ENCODE peak calls at places on chromosomes 2 and 18, in eight cellular contexts. V, B, D, P, E, K, C and J are unnamed samples.

GRCh38 chr2:58620127-58620526 is 379.0 kb upstream of the FANCL start:
- DNase-seq in V (peak), B (no peak), D (no peak), P (no peak), E (no peak), K (no peak), C (no peak), J (peak)

GRCh38 chr2:201074996-201075395 is 3.2 kb downstream of the NDUFB3 start:
- DNase-seq in V (no peak), B (no peak), D (no peak), P (no peak), E (no peak), K (no peak), C (no peak), J (no peak)

GRCh38 chr2:128370468-128371247 is 52.0 kb upstream of the HS6ST1 start:
- DNase-seq in V (no peak), B (no peak), D (no peak), P (peak), E (no peak), K (no peak), C (peak), J (no peak)

GRCh38 chr2:26326514-26326913 is 19.4 kb upstream of the SELENOI start:
- DNase-seq in V (no peak), B (no peak), D (no peak), P (no peak), E (no peak), K (no peak), C (no peak), J (no peak)

GRCh38 chr18:79680100-79680879 is 687 bp downstream of the CTDP1 start:
- DNase-seq in V (peak), B (peak), D (no peak), P (no peak), E (peak), K (peak), C (peak), J (peak)

GRCh38 chr2:160635488-160635887 is 141.9 kb upstream of the RBMS1 start:
- DNase-seq in V (no peak), B (no peak), D (no peak), P (no peak), E (no peak), K (no peak), C (no peak), J (no peak)

GRCh38 chr2:173815778-173816177 is 149.4 kb downstream of the SP3 start:
- DNase-seq in V (no peak), B (no peak), D (no peak), P (no peak), E (no peak), K (no peak), C (no peak), J (no peak)

GRCh38 chr18:58697131-58697530 is 25.9 kb downstream of the MALT1 start:
- DNase-seq in V (no peak), B (no peak), D (no peak), P (no peak), E (no peak), K (no peak), C (no peak), J (no peak)

GRCh38 chr2:206023183-206023582 is 62.8 kb downstream of the INO80D start:
- DNase-seq in V (no peak), B (no peak), D (no peak), P (no peak), E (no peak), K (no peak), C (no peak), J (no peak)

GRCh38 chr2:201144101-201145051 is 28.4 kb downstream of the CFLAR start:
- DNase-seq in V (no peak), B (no peak), D (no peak), P (no peak), E (no peak), K (no peak), C (no peak), J (no peak)

GRCh38 chr18:11741505-11742145 is 52.6 kb downstream of the GNAL start:
- DNase-seq in V (peak), B (no peak), D (no peak), P (no peak), E (no peak), K (peak), C (no peak), J (no peak)

GRCh38 chr2:232689152-232689910 is 7.8 kb upstream of the GIGYF2 start:
- DNase-seq in V (peak), B (no peak), D (peak), P (no peak), E (peak), K (no peak), C (peak), J (peak)

GRCh38 chr18:79596451-79597175 is 83.0 kb upstream of the CTDP1 start:
- DNase-seq in V (no peak), B (no peak), D (no peak), P (peak), E (no peak), K (no peak), C (peak), J (no peak)

GRCh38 chr18:59814872-59815271 is 84.9 kb upstream of the PMAIP1 start:
- DNase-seq in V (peak), B (no peak), D (no peak), P (no peak), E (no peak), K (no peak), C (no peak), J (no peak)

GRCh38 chr2:193581807-193582206 is 1387.1 kb upstream of the TMEFF2 start:
- DNase-seq in V (no peak), B (no peak), D (no peak), P (no peak), E (peak), K (no peak), C (no peak), J (no peak)

GRCh38 chr18:28177828-28178635 is 1.1 kb upstream of the CDH2 start:
- DNase-seq in V (peak), B (peak), D (peak), P (no peak), E (peak), K (peak), C (no peak), J (no peak)

GRCh38 chr2:23505984-23506380 is 121.0 kb downstream of the KLHL29 start:
- DNase-seq in V (no peak), B (no peak), D (no peak), P (no peak), E (no peak), K (no peak), C (no peak), J (no peak)

GRCh38 chr2:127932199-127932877 is 46.6 kb upstream of the AMMECR1L start:
- DNase-seq in V (peak), B (no peak), D (no peak), P (no peak), E (no peak), K (no peak), C (no peak), J (no peak)

GRCh38 chr18:11119962-11120361 is 29.4 kb downstream of the PIEZO2 start:
- DNase-seq in V (peak), B (no peak), D (no peak), P (no peak), E (no peak), K (no peak), C (no peak), J (no peak)

GRCh38 chr18:69845588-69846506 is 101.8 kb downstream of the CD226 start:
- DNase-seq in V (no peak), B (no peak), D (no peak), P (no peak), E (peak), K (peak), C (no peak), J (peak)

GRCh38 chr2:85283641-85284040 is 44.1 kb downstream of the TGOLN2 start:
- DNase-seq in V (no peak), B (no peak), D (no peak), P (no peak), E (no peak), K (no peak), C (no peak), J (no peak)

GRCh38 chr2:178994264-178994663 is 55.7 kb downstream of the CCDC141 start:
- DNase-seq in V (no peak), B (no peak), D (no peak), P (no peak), E (no peak), K (no peak), C (no peak), J (no peak)

GRCh38 chr2:31401580-31401979 is 13.0 kb downstream of the XDH start:
- DNase-seq in V (peak), B (no peak), D (no peak), P (no peak), E (no peak), K (no peak), C (no peak), J (peak)

GRCh38 chr2:10610213-10610892 is 79.4 kb downstream of the NOL10 start:
- DNase-seq in V (no peak), B (no peak), D (no peak), P (no peak), E (no peak), K (no peak), C (no peak), J (no peak)

GRCh38 chr2:75607988-75608683 is 38.4 kb upstream of the MRPL19 start:
- DNase-seq in V (no peak), B (no peak), D (no peak), P (no peak), E (no peak), K (no peak), C (no peak), J (peak)